ENCODE peak calls at places on chromosomes 2 and 18, in four cellular contexts. One of them, this sample, is unnamed. For H3K4me1, the result is how much of the 10 kb centered on the place peaks cover.

GRCh38 chr2:25473758-25474335 is 132.1 kb upstream of the DNMT3A start:
- DNase-seq in H1: no peak
- DNase-seq in HepG2: no peak
- DNase-seq in GM12878: no peak
- DNase-seq in this sample: no peak

GRCh38 chr2:72871880-72872279 is 15.3 kb upstream of the SPR start:
- DNase-seq in HepG2: no peak
- DNase-seq in H1: no peak
- DNase-seq in GM12878: no peak
- DNase-seq in this sample: no peak

GRCh38 chr18:25261768-25262167 is 90.2 kb downstream of the ZNF521 start:
- DNase-seq in GM12878: no peak
- DNase-seq in HepG2: no peak
- DNase-seq in H1: no peak
- DNase-seq in this sample: no peak

GRCh38 chr2:57516740-57517340 is 529.8 kb upstream of the VRK2 start:
- DNase-seq in HepG2: peak
- DNase-seq in H1: no peak
- DNase-seq in GM12878: peak
- DNase-seq in this sample: peak

GRCh38 chr2:47086054-47086471 is 69.0 kb downstream of the STPG4 start:
- DNase-seq in GM12878: no peak
- DNase-seq in HepG2: no peak
- DNase-seq in H1: no peak
- DNase-seq in this sample: no peak

GRCh38 chr18:48919547-48919946 is 31.2 kb downstream of the SMAD7 start:
- DNase-seq in HepG2: no peak
- DNase-seq in H1: no peak
- DNase-seq in GM12878: no peak
- DNase-seq in this sample: no peak

GRCh38 chr2:190554357-190555006 is 20.0 kb upstream of the NEMP2 start:
- DNase-seq in HepG2: peak
- DNase-seq in H1: no peak
- DNase-seq in GM12878: no peak
- DNase-seq in this sample: no peak

GRCh38 chr2:60463249-60463648 is 90.2 kb downstream of the BCL11A start:
- DNase-seq in HepG2: no peak
- DNase-seq in GM12878: no peak
- DNase-seq in H1: no peak
- DNase-seq in this sample: no peak

GRCh38 chr2:126761981-126762878 is 106.3 kb downstream of the GYPC start:
- DNase-seq in HepG2: no peak
- DNase-seq in H1: no peak
- DNase-seq in GM12878: no peak
- DNase-seq in this sample: no peak

GRCh38 chr2:195532628-195533271 is 124.3 kb upstream of the SLC39A10 start:
- DNase-seq in GM12878: no peak
- DNase-seq in HepG2: no peak
- DNase-seq in H1: no peak
- DNase-seq in this sample: no peak

GRCh38 chr2:231343988-231344387 is 51.5 kb upstream of the B3GNT7 start:
- DNase-seq in GM12878: no peak
- DNase-seq in HepG2: no peak
- DNase-seq in H1: no peak
- DNase-seq in this sample: no peak

GRCh38 chr2:30710016-30710415 is 97.2 kb downstream of the CAPN13 start:
- DNase-seq in HepG2: no peak
- DNase-seq in GM12878: no peak
- DNase-seq in H1: no peak
- DNase-seq in this sample: no peak

GRCh38 chr18:11983592-11983991 is 2.3 kb downstream of the IMPA2 start:
- DNase-seq in GM12878: no peak
- DNase-seq in H1: no peak
- DNase-seq in HepG2: peak
- DNase-seq in this sample: no peak

GRCh38 chr18:40159141-40160017 is 1795.7 kb upstream of the PIK3C3 start:
- DNase-seq in H1: no peak
- DNase-seq in GM12878: peak
- DNase-seq in HepG2: peak
- DNase-seq in this sample: no peak

GRCh38 chr2:104412384-104412783 is 441.5 kb upstream of the POU3F3 start:
- DNase-seq in GM12878: no peak
- DNase-seq in HepG2: peak
- DNase-seq in H1: no peak
- DNase-seq in this sample: peak

GRCh38 chr2:165009466-165009865 is 54.1 kb upstream of the SLC38A11 start:
- DNase-seq in H1: no peak
- DNase-seq in GM12878: no peak
- DNase-seq in HepG2: no peak
- DNase-seq in this sample: no peak

GRCh38 chr18:58639751-58640427 is 11.0 kb upstream of the ALPK2 start:
- DNase-seq in HepG2: no peak
- DNase-seq in GM12878: no peak
- DNase-seq in H1: no peak
- DNase-seq in this sample: peak

GRCh38 chr18:48355526-48356115 is 53.6 kb downstream of the ZBTB7C start:
- DNase-seq in H1: no peak
- DNase-seq in HepG2: no peak
- DNase-seq in GM12878: no peak
- DNase-seq in this sample: no peak

DNA sequence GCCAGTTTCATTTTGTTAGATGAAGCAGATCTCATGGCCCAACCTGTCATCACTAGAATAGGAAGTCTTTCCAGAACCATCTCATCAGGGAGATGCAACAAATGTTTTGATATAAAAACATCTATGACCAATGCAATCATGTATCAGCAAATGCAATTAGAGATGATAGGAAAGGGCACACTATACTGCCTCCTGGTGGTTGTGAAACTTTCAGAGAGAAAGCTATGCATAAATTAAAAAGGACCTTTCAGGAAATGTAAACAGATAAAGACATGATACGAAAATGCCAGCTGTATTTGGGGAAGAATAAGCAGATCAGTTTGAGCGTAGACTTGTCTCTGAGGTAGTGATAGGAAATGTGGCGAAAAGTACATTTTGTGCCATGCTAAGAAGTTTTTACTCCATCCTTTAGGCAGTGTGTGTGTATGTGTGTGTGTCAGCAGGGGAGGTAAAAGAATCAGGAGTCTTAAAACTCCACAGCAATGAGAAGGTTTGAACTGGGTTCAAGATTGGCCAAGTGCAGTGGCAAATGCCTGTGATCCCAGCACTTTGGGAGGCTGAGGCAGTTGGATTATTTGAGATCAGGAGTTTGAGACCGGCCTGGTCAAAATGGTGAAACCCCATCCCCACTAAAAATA is 479.3 kb downstream of the CPS1 start:
- DNase-seq in GM12878: no peak
- DNase-seq in H1: no peak
- DNase-seq in HepG2: peak
- DNase-seq in this sample: peak
- TF ChIP-seq SUZ12 in GM12878: no peak
- TF ChIP-seq SUZ12 in H1: no peak
- TF ChIP-seq SUZ12 in HepG2: no peak
- TF ChIP-seq SUZ12 in this sample: no peak

GRCh38 chr2:233387225-233387624 is 32.9 kb downstream of the DGKD start:
- DNase-seq in H1: no peak
- DNase-seq in HepG2: no peak
- DNase-seq in GM12878: no peak
- DNase-seq in this sample: no peak

GRCh38 chr2:233386382-233387041 is 32.2 kb downstream of the DGKD start:
- DNase-seq in GM12878: no peak
- DNase-seq in HepG2: no peak
- DNase-seq in H1: no peak
- DNase-seq in this sample: no peak

GRCh38 chr2:233385489-233386044 is 31.3 kb downstream of the DGKD start:
- DNase-seq in H1: no peak
- DNase-seq in GM12878: peak
- DNase-seq in HepG2: no peak
- DNase-seq in this sample: no peak

GRCh38 chr2:233384017-233384416 is 29.7 kb downstream of the DGKD start:
- DNase-seq in HepG2: no peak
- DNase-seq in GM12878: no peak
- DNase-seq in H1: no peak
- DNase-seq in this sample: no peak

GRCh38 chr2:233384811-233385488 is 30.7 kb downstream of the DGKD start:
- DNase-seq in H1: no peak
- DNase-seq in HepG2: no peak
- DNase-seq in GM12878: no peak
- DNase-seq in this sample: no peak
- H3K4me1 ChIP-seq in H1: under half
- H3K4me1 ChIP-seq in HepG2: half or more
- H3K4me1 ChIP-seq in GM12878: half or more
- H3K4me1 ChIP-seq in this sample: under half

GRCh38 chr2:227366861-227367800 is 12.0 kb downstream of the TM4SF20 start:
- DNase-seq in GM12878: no peak
- DNase-seq in HepG2: no peak
- DNase-seq in H1: no peak
- DNase-seq in this sample: no peak
- TF ChIP-seq SUZ12 in GM12878: no peak
- TF ChIP-seq SUZ12 in HepG2: no peak
- TF ChIP-seq SUZ12 in H1: no peak
- TF ChIP-seq SUZ12 in this sample: no peak

DNA sequence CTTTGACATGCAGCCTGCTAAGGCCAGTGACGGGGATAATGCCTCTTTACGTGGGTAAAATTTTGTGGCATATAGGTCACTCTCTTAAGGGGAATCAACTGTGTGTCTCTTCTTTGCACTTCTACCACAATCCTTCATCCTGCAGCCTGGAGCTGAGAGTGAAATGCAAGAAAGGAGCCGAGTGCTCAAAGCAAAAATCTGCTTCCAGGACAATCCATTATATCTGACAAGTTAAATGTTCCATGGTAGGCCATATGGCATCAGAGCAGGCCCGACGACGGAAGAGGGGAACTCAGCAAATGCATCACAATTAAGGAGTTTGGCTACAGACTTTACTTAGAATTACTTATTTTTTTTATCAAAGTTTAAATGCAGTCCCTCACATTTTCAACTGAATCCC is 171.2 kb downstream of the TCF4 start:
- DNase-seq in H1: no peak
- DNase-seq in HepG2: no peak
- DNase-seq in GM12878: no peak
- DNase-seq in this sample: no peak
- H3K4me1 ChIP-seq in H1: under half
- H3K4me1 ChIP-seq in HepG2: under half
- H3K4me1 ChIP-seq in GM12878: under half
- H3K4me1 ChIP-seq in this sample: under half

GRCh38 chr2:45799679-45800381 is 148.4 kb downstream of the PRKCE start:
- DNase-seq in H1: no peak
- DNase-seq in GM12878: no peak
- DNase-seq in HepG2: no peak
- DNase-seq in this sample: no peak
- TF ChIP-seq SUZ12 in H1: no peak
- TF ChIP-seq SUZ12 in GM12878: no peak
- TF ChIP-seq SUZ12 in HepG2: no peak
- TF ChIP-seq SUZ12 in this sample: no peak

This sample was measured in NT2/D1.